ENCODE peak calls at places on chromosomes 16 and 17, in five cellular contexts. N, U, W, D and T are unnamed samples.

GRCh38 chr16:67718668-67719047 is 458 bp downstream of the GFOD2 start:
- DNase-seq in N (no peak), U (no peak), W (no peak), D (peak; percentile 5), T (no peak)

GRCh38 chr17:78933025-78933958 is 8.1 kb upstream of the TIMP2 start:
- DNase-seq in N (no peak), U (no peak), W (no peak), D (peak; percentile 95), T (no peak)

GRCh38 chr16:89114159-89114981 is 20.7 kb downstream of the ACSF3 start:
- DNase-seq in N (no peak), U (no peak), W (no peak), D (no peak), T (no peak)

GRCh38 chr16:79767597-79768280 is 167.2 kb upstream of the MAF start:
- DNase-seq in N (no peak), U (no peak), W (no peak), D (no peak), T (peak; percentile 23)

GRCh38 chr16:86338403-86339115 is 171.8 kb upstream of the FOXF1 start:
- DNase-seq in N (no peak), U (no peak), W (no peak), D (no peak), T (no peak)

GRCh38 chr16:2023098-2023925 is 3.4 kb upstream of the NHERF2 start:
- DNase-seq in N (peak; percentile 97), U (peak; percentile 63), W (peak; percentile 83), D (peak; percentile 88), T (peak; percentile 77)

GRCh38 chr17:49603238-49603637 is 27.6 kb downstream of the NXPH3 start:
- DNase-seq in N (no peak), U (no peak), W (no peak), D (no peak), T (peak; percentile 16)

GRCh38 chr17:27346228-27346899 is 52.5 kb downstream of the WSB1 start:
- DNase-seq in N (no peak), U (no peak), W (no peak), D (no peak), T (no peak)

GRCh38 chr17:63843387-63844292 is 1.2 kb upstream of the SMARCD2 start:
- DNase-seq in N (no peak), U (no peak), W (no peak), D (peak; percentile 39), T (no peak)

GRCh38 chr16:57093845-57094564 is 1.6 kb downstream of the CPNE2 start:
- DNase-seq in N (no peak), U (no peak), W (no peak), D (no peak), T (no peak)

GRCh38 chr16:78483124-78483992 is 383.9 kb downstream of the WWOX start:
- DNase-seq in N (peak; percentile 14), U (no peak), W (no peak), D (no peak), T (no peak)

GRCh38 chr17:39461911-39462641 is 790 bp downstream of the CDK12 start:
- DNase-seq in N (no peak), U (no peak), W (peak; percentile 68), D (no peak), T (peak; percentile 64)

GRCh38 chr16:17921357-17921978 is 415.1 kb downstream of the NPIPA8 start:
- DNase-seq in N (no peak), U (peak; percentile 29), W (no peak), D (peak; percentile 30), T (no peak)

GRCh38 chr16:2841606-2842339 is 11.7 kb downstream of the ZG16B start:
- DNase-seq in N (no peak), U (no peak), W (no peak), D (no peak), T (no peak)

GRCh38 chr16:26857371-26857770 is 209.4 kb upstream of the C16orf82 start:
- DNase-seq in N (no peak), U (no peak), W (no peak), D (no peak), T (no peak)

GRCh38 chr16:70433456-70434103 is 5.3 kb downstream of the ST3GAL2 start:
- DNase-seq in N (no peak), U (no peak), W (no peak), D (peak; percentile 38), T (no peak)

GRCh38 chr17:35596530-35597233 is 9.6 kb downstream of the AP2B1 start:
- DNase-seq in N (no peak), U (no peak), W (no peak), D (no peak), T (no peak)

GRCh38 chr17:28759296-28759865 is 15.6 kb downstream of the TRAF4 start:
- DNase-seq in N (no peak), U (no peak), W (no peak), D (no peak), T (no peak)

GRCh38 chr17:4958102-4958501 is 7.2 kb downstream of the ENO3 start:
- DNase-seq in N (no peak), U (no peak), W (no peak), D (no peak), T (no peak)

GRCh38 chr16:81446318-81447275 is 2.0 kb downstream of the CMIP start:
- DNase-seq in N (no peak), U (no peak), W (peak; percentile 28), D (peak; percentile 51), T (no peak)

GRCh38 chr16:67538666-67539101 is 10.1 kb downstream of the RIPOR1 start:
- DNase-seq in N (no peak), U (no peak), W (no peak), D (no peak), T (no peak)

GRCh38 chr16:982152-983043 is 828 bp downstream of the SOX8 start:
- DNase-seq in N (no peak), U (no peak), W (no peak), D (no peak), T (no peak)

GRCh38 chr17:18184143-18185007 is 747 bp downstream of the ALKBH5 start:
- DNase-seq in N (no peak), U (no peak), W (peak; percentile 21), D (peak; percentile 33), T (no peak)

GRCh38 chr17:27469256-27469655 is 13.0 kb downstream of the KSR1 start:
- DNase-seq in N (no peak), U (no peak), W (no peak), D (no peak), T (no peak)

GRCh38 chr17:76995352-76996105 is 127.3 kb downstream of the MGAT5B start:
- DNase-seq in N (no peak), U (no peak), W (no peak), D (no peak), T (no peak)

GRCh38 chr16:25493136-25493811 is 198.5 kb upstream of the HS3ST4 start:
- DNase-seq in N (no peak), U (no peak), W (no peak), D (peak; percentile 0), T (no peak)

GRCh38 chr16:75541236-75541635 is 5.3 kb upstream of the CHST5 start:
- DNase-seq in N (no peak), U (no peak), W (no peak), D (no peak), T (no peak)

GRCh38 chr17:76593964-76594363 is 8.3 kb upstream of the ST6GALNAC2 start:
- DNase-seq in N (no peak), U (no peak), W (no peak), D (no peak), T (no peak)

GRCh38 chr16:63289834-63290460 is 1253.7 kb upstream of the CDH8 start:
- DNase-seq in N (peak; percentile 32), U (peak; percentile 8), W (peak; percentile 10), D (peak; percentile 53), T (peak; percentile 52)

GRCh38 chr16:69724981-69725479 is 1.3 kb downstream of the NQO1 start:
- DNase-seq in N (no peak), U (no peak), W (no peak), D (peak; percentile 36), T (no peak)